ENCODE peak calls at places on chromosomes 4 and X, in nine cellular contexts. One of them, this sample, is unnamed.

GRCh38 chr4:105840426-105841174 is 54.7 kb upstream of the NPNT start:
- DNase-seq in mammary epithelial cell: no peak
- DNase-seq in upper lobe of right lung: no peak
- DNase-seq in sigmoid colon: no peak
- DNase-seq in GM23338: peak
- DNase-seq in astrocyte of the spinal cord: no peak
- DNase-seq in coronary artery: no peak
- DNase-seq in H7: peak
- DNase-seq in right lobe of liver: no peak
- DNase-seq in this sample: no peak

GRCh38 chrX:47145408-47146120 is 543 bp downstream of the RBM10 start:
- DNase-seq in mammary epithelial cell: no peak
- DNase-seq in upper lobe of right lung: no peak
- DNase-seq in sigmoid colon: peak
- DNase-seq in GM23338: no peak
- DNase-seq in astrocyte of the spinal cord: no peak
- DNase-seq in coronary artery: no peak
- DNase-seq in H7: peak
- DNase-seq in right lobe of liver: no peak
- DNase-seq in this sample: no peak

GRCh38 chr4:176778063-176778462 is 14.7 kb downstream of the VEGFC start:
- DNase-seq in mammary epithelial cell: peak
- DNase-seq in upper lobe of right lung: no peak
- DNase-seq in sigmoid colon: no peak
- DNase-seq in GM23338: no peak
- DNase-seq in astrocyte of the spinal cord: peak
- DNase-seq in coronary artery: no peak
- DNase-seq in H7: no peak
- DNase-seq in right lobe of liver: no peak
- DNase-seq in this sample: no peak

GRCh38 chrX:16436348-16437188 is 213.4 kb upstream of the S100G start:
- DNase-seq in mammary epithelial cell: peak
- DNase-seq in upper lobe of right lung: peak
- DNase-seq in sigmoid colon: peak
- DNase-seq in GM23338: peak
- DNase-seq in astrocyte of the spinal cord: peak
- DNase-seq in coronary artery: peak
- DNase-seq in H7: peak
- DNase-seq in right lobe of liver: peak
- DNase-seq in this sample: peak

GRCh38 chr4:73740353-73740778 is at the start of gene CXCL8:
- DNase-seq in mammary epithelial cell: peak
- DNase-seq in upper lobe of right lung: no peak
- DNase-seq in sigmoid colon: peak
- DNase-seq in GM23338: peak
- DNase-seq in astrocyte of the spinal cord: peak
- DNase-seq in coronary artery: no peak
- DNase-seq in H7: no peak
- DNase-seq in right lobe of liver: peak
- DNase-seq in this sample: peak

GRCh38 chr4:139934336-139934735 is 219.6 kb downstream of the MAML3 start:
- DNase-seq in mammary epithelial cell: no peak
- DNase-seq in upper lobe of right lung: no peak
- DNase-seq in sigmoid colon: no peak
- DNase-seq in GM23338: no peak
- DNase-seq in astrocyte of the spinal cord: peak
- DNase-seq in coronary artery: no peak
- DNase-seq in H7: no peak
- DNase-seq in right lobe of liver: no peak
- DNase-seq in this sample: peak

GRCh38 chr4:174485025-174485424 is 37.3 kb downstream of the HPGD start:
- DNase-seq in mammary epithelial cell: no peak
- DNase-seq in upper lobe of right lung: no peak
- DNase-seq in sigmoid colon: no peak
- DNase-seq in GM23338: no peak
- DNase-seq in astrocyte of the spinal cord: no peak
- DNase-seq in coronary artery: no peak
- DNase-seq in H7: no peak
- DNase-seq in right lobe of liver: no peak
- DNase-seq in this sample: no peak

GRCh38 chr4:151798678-151799416 is 38.0 kb upstream of the GATB start:
- DNase-seq in mammary epithelial cell: no peak
- DNase-seq in upper lobe of right lung: no peak
- DNase-seq in sigmoid colon: no peak
- DNase-seq in GM23338: no peak
- DNase-seq in astrocyte of the spinal cord: peak
- DNase-seq in coronary artery: no peak
- DNase-seq in H7: no peak
- DNase-seq in right lobe of liver: no peak
- DNase-seq in this sample: no peak

GRCh38 chr4:93719552-93719951 is 109.0 kb upstream of the ATOH1 start:
- DNase-seq in mammary epithelial cell: no peak
- DNase-seq in upper lobe of right lung: no peak
- DNase-seq in sigmoid colon: no peak
- DNase-seq in GM23338: no peak
- DNase-seq in astrocyte of the spinal cord: no peak
- DNase-seq in coronary artery: no peak
- DNase-seq in H7: no peak
- DNase-seq in right lobe of liver: no peak
- DNase-seq in this sample: no peak

GRCh38 chrX:97616883-97617510 is 733.3 kb downstream of the RPA4 start:
- DNase-seq in mammary epithelial cell: peak
- DNase-seq in upper lobe of right lung: no peak
- DNase-seq in sigmoid colon: no peak
- DNase-seq in GM23338: no peak
- DNase-seq in astrocyte of the spinal cord: peak
- DNase-seq in coronary artery: no peak
- DNase-seq in H7: no peak
- DNase-seq in right lobe of liver: no peak
- DNase-seq in this sample: no peak

GRCh38 chr4:174324725-174325124 is 41.0 kb downstream of the CEP44 start:
- DNase-seq in mammary epithelial cell: peak
- DNase-seq in upper lobe of right lung: no peak
- DNase-seq in sigmoid colon: no peak
- DNase-seq in GM23338: no peak
- DNase-seq in astrocyte of the spinal cord: peak
- DNase-seq in coronary artery: no peak
- DNase-seq in H7: no peak
- DNase-seq in right lobe of liver: no peak
- DNase-seq in this sample: no peak

GRCh38 chrX:19514791-19515614 is at the start of gene MAP3K15:
- DNase-seq in mammary epithelial cell: no peak
- DNase-seq in upper lobe of right lung: peak
- DNase-seq in sigmoid colon: no peak
- DNase-seq in GM23338: peak
- DNase-seq in astrocyte of the spinal cord: no peak
- DNase-seq in coronary artery: no peak
- DNase-seq in H7: peak
- DNase-seq in right lobe of liver: peak
- DNase-seq in this sample: peak

GRCh38 chr4:72318771-72319170 is 250.2 kb downstream of the ADAMTS3 start:
- DNase-seq in mammary epithelial cell: peak
- DNase-seq in upper lobe of right lung: no peak
- DNase-seq in sigmoid colon: no peak
- DNase-seq in GM23338: no peak
- DNase-seq in astrocyte of the spinal cord: peak
- DNase-seq in coronary artery: no peak
- DNase-seq in H7: no peak
- DNase-seq in right lobe of liver: no peak
- DNase-seq in this sample: no peak

GRCh38 chr4:47469951-47470350 is 6.4 kb upstream of the COMMD8 start:
- DNase-seq in mammary epithelial cell: no peak
- DNase-seq in upper lobe of right lung: no peak
- DNase-seq in sigmoid colon: no peak
- DNase-seq in GM23338: no peak
- DNase-seq in astrocyte of the spinal cord: peak
- DNase-seq in coronary artery: no peak
- DNase-seq in H7: no peak
- DNase-seq in right lobe of liver: no peak
- DNase-seq in this sample: no peak

DNA sequence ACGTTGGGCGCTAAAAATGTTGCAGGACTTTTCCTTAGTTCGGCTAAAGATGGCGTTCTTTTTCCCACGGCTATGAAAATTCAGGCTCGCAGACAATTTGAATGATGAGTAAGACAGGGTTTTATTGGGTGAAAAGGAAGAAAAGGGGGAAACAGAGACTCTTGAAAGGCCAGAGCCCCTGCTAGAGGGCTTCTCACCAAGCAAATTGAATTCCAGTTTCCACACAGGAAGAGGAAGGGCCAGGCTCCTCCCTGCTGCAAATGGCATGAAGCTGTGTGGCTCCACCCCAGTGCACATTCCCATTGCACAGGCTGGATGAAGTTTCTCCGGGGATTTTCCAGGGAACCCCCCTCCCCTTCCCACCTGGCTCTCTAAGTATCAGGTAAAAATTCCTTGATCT is 210.9 kb downstream of the KLHL4 start:
- DNase-seq in mammary epithelial cell: no peak
- DNase-seq in upper lobe of right lung: no peak
- DNase-seq in sigmoid colon: no peak
- DNase-seq in GM23338: no peak
- DNase-seq in astrocyte of the spinal cord: no peak
- DNase-seq in coronary artery: no peak
- DNase-seq in H7: no peak
- DNase-seq in right lobe of liver: no peak
- DNase-seq in this sample: no peak
- H3K4me3 ChIP-seq in mammary epithelial cell: no peak
- H3K4me3 ChIP-seq in upper lobe of right lung: no peak
- H3K4me3 ChIP-seq in sigmoid colon: no peak
- H3K4me3 ChIP-seq in GM23338: no peak
- H3K4me3 ChIP-seq in astrocyte of the spinal cord: no peak
- H3K4me3 ChIP-seq in coronary artery: no peak
- H3K4me3 ChIP-seq in H7: peak
- H3K4me3 ChIP-seq in right lobe of liver: no peak
- H3K4me3 ChIP-seq in this sample: no peak

GRCh38 chr4:41749650-41750049 is 1.1 kb upstream of the PHOX2B start:
- DNase-seq in mammary epithelial cell: no peak
- DNase-seq in upper lobe of right lung: no peak
- DNase-seq in sigmoid colon: no peak
- DNase-seq in GM23338: no peak
- DNase-seq in astrocyte of the spinal cord: no peak
- DNase-seq in coronary artery: no peak
- DNase-seq in H7: peak
- DNase-seq in right lobe of liver: no peak
- DNase-seq in this sample: no peak

GRCh38 chr4:41752081-41752836 is 3.7 kb upstream of the PHOX2B start:
- DNase-seq in mammary epithelial cell: no peak
- DNase-seq in upper lobe of right lung: no peak
- DNase-seq in sigmoid colon: no peak
- DNase-seq in GM23338: no peak
- DNase-seq in astrocyte of the spinal cord: no peak
- DNase-seq in coronary artery: no peak
- DNase-seq in H7: no peak
- DNase-seq in right lobe of liver: no peak
- DNase-seq in this sample: no peak

GRCh38 chr4:41750158-41750623 is 1.7 kb upstream of the PHOX2B start:
- DNase-seq in mammary epithelial cell: no peak
- DNase-seq in upper lobe of right lung: no peak
- DNase-seq in sigmoid colon: no peak
- DNase-seq in GM23338: peak
- DNase-seq in astrocyte of the spinal cord: no peak
- DNase-seq in coronary artery: no peak
- DNase-seq in H7: peak
- DNase-seq in right lobe of liver: no peak
- DNase-seq in this sample: no peak

GRCh38 chr4:41750624-41751324 is 2.2 kb upstream of the PHOX2B start:
- DNase-seq in mammary epithelial cell: no peak
- DNase-seq in upper lobe of right lung: no peak
- DNase-seq in sigmoid colon: no peak
- DNase-seq in GM23338: peak
- DNase-seq in astrocyte of the spinal cord: no peak
- DNase-seq in coronary artery: no peak
- DNase-seq in H7: peak
- DNase-seq in right lobe of liver: no peak
- DNase-seq in this sample: no peak

GRCh38 chr4:41751325-41752061 is 3.0 kb upstream of the PHOX2B start:
- DNase-seq in mammary epithelial cell: no peak
- DNase-seq in upper lobe of right lung: no peak
- DNase-seq in sigmoid colon: no peak
- DNase-seq in GM23338: peak
- DNase-seq in astrocyte of the spinal cord: no peak
- DNase-seq in coronary artery: no peak
- DNase-seq in H7: peak
- DNase-seq in right lobe of liver: no peak
- DNase-seq in this sample: no peak
- H3K4me3 ChIP-seq in mammary epithelial cell: no peak
- H3K4me3 ChIP-seq in upper lobe of right lung: no peak
- H3K4me3 ChIP-seq in sigmoid colon: no peak
- H3K4me3 ChIP-seq in GM23338: peak
- H3K4me3 ChIP-seq in astrocyte of the spinal cord: no peak
- H3K4me3 ChIP-seq in coronary artery: no peak
- H3K4me3 ChIP-seq in H7: peak
- H3K4me3 ChIP-seq in right lobe of liver: no peak
- H3K4me3 ChIP-seq in this sample: no peak

GRCh38 chr4:116183241-116183640 is 902.1 kb downstream of the TRAM1L1 start:
- DNase-seq in mammary epithelial cell: no peak
- DNase-seq in upper lobe of right lung: no peak
- DNase-seq in sigmoid colon: no peak
- DNase-seq in GM23338: no peak
- DNase-seq in astrocyte of the spinal cord: no peak
- DNase-seq in coronary artery: no peak
- DNase-seq in H7: no peak
- DNase-seq in right lobe of liver: no peak
- DNase-seq in this sample: no peak
- H3K4me3 ChIP-seq in mammary epithelial cell: no peak
- H3K4me3 ChIP-seq in upper lobe of right lung: no peak
- H3K4me3 ChIP-seq in sigmoid colon: no peak
- H3K4me3 ChIP-seq in GM23338: no peak
- H3K4me3 ChIP-seq in astrocyte of the spinal cord: no peak
- H3K4me3 ChIP-seq in coronary artery: no peak
- H3K4me3 ChIP-seq in H7: no peak
- H3K4me3 ChIP-seq in right lobe of liver: no peak
- H3K4me3 ChIP-seq in this sample: no peak

GRCh38 chr4:6250235-6250983 is 19.2 kb upstream of the WFS1 start:
- DNase-seq in mammary epithelial cell: peak
- DNase-seq in upper lobe of right lung: no peak
- DNase-seq in sigmoid colon: no peak
- DNase-seq in GM23338: peak
- DNase-seq in astrocyte of the spinal cord: peak
- DNase-seq in coronary artery: no peak
- DNase-seq in H7: peak
- DNase-seq in right lobe of liver: no peak
- DNase-seq in this sample: peak
- H3K4me3 ChIP-seq in mammary epithelial cell: no peak
- H3K4me3 ChIP-seq in upper lobe of right lung: no peak
- H3K4me3 ChIP-seq in sigmoid colon: no peak
- H3K4me3 ChIP-seq in GM23338: peak
- H3K4me3 ChIP-seq in astrocyte of the spinal cord: no peak
- H3K4me3 ChIP-seq in coronary artery: no peak
- H3K4me3 ChIP-seq in H7: peak
- H3K4me3 ChIP-seq in right lobe of liver: no peak
- H3K4me3 ChIP-seq in this sample: no peak

GRCh38 chr4:68373513-68373912 is 23.6 kb upstream of the YTHDC1 start:
- DNase-seq in mammary epithelial cell: no peak
- DNase-seq in upper lobe of right lung: peak
- DNase-seq in sigmoid colon: peak
- DNase-seq in GM23338: peak
- DNase-seq in astrocyte of the spinal cord: peak
- DNase-seq in coronary artery: peak
- DNase-seq in H7: peak
- DNase-seq in right lobe of liver: peak
- DNase-seq in this sample: peak
- H3K4me3 ChIP-seq in mammary epithelial cell: no peak
- H3K4me3 ChIP-seq in upper lobe of right lung: no peak
- H3K4me3 ChIP-seq in sigmoid colon: no peak
- H3K4me3 ChIP-seq in GM23338: peak
- H3K4me3 ChIP-seq in astrocyte of the spinal cord: peak
- H3K4me3 ChIP-seq in coronary artery: peak
- H3K4me3 ChIP-seq in H7: peak
- H3K4me3 ChIP-seq in right lobe of liver: no peak
- H3K4me3 ChIP-seq in this sample: no peak